ENCODE peak calls at places on chromosome 4, in four cellular contexts. P is hippocampal formation; O is cardiac muscle cell; B is activated CD8-positive, alpha-beta memory T cell treated with anti-CD3 and anti-CD28 coated beads, Interleukin-2, amount 50 U/mL, for 48 hours. E is an unnamed sample.

GRCh38 chr4:107579099-107579498 is 140.9 kb downstream of the PAPSS1 start:
- DNase-seq in P (no peak), B (no peak), O (no peak), E (no peak)

GRCh38 chr4:148961526-148961925 is 519.3 kb upstream of the NR3C2 start:
- DNase-seq in P (no peak), O (no peak), B (no peak), E (no peak)

GRCh38 chr4:87141428-87141827 is 79.0 kb downstream of the KLHL8 start:
- DNase-seq in P (no peak), O (no peak), B (no peak), E (no peak)

GRCh38 chr4:113272523-113272922 is 223.1 kb downstream of the ANK2 start:
- DNase-seq in B (no peak), P (no peak), O (no peak), E (no peak)

GRCh38 chr4:142404191-142404611 is 441.9 kb downstream of the INPP4B start:
- DNase-seq in B (no peak), P (no peak), O (no peak), E (no peak)

GRCh38 chr4:63493265-63493664 is 916.0 kb downstream of the TECRL start:
- DNase-seq in B (no peak), P (no peak), O (no peak), E (no peak)

GRCh38 chr4:2423695-2424094 is 4.9 kb downstream of the CFAP99 start:
- DNase-seq in B (no peak), P (no peak), O (no peak), E (no peak)

GRCh38 chr4:188328966-188329365 is 189.7 kb downstream of the TRIML1 start:
- DNase-seq in B (no peak), O (no peak), P (no peak), E (no peak)

GRCh38 chr4:183637461-183637860 is 21.5 kb downstream of the RWDD4 start:
- DNase-seq in O (no peak), P (no peak), B (no peak), E (no peak)

GRCh38 chr4:170868191-170868590 is 778.4 kb upstream of the AADAT start:
- DNase-seq in O (no peak), B (no peak), P (no peak), E (no peak)